ENCODE peak calls at places on chromosomes 4 and X, in nine cellular contexts. One of them, this sample, is unnamed.

GRCh38 chr4:86855572-86855971 is 6.4 kb upstream of the SLC10A6 start:
- DNase-seq in T-helper 9 cell: no peak
- DNase-seq in KBM-7: no peak
- DNase-seq in GM12891: no peak
- DNase-seq in H4: no peak
- DNase-seq in bronchial epithelial cell: peak; percentile 89
- DNase-seq in AG20443: peak; percentile 66
- DNase-seq in stimulated activated CD4-positive, alpha-beta T cell treated with anti-CD3 and anti-CD28 coated beads, Interleukin-4, amount 100 ng/mL, for 48 hours: no peak
- DNase-seq in activated effector memory CD4-positive, alpha-beta T cell treated with anti-CD3 and anti-CD28 coated beads, Interleukin-2, amount 50 U/mL, for 16 hours: no peak
- DNase-seq in this sample: no peak

GRCh38 chr4:94338681-94339351 is 3.8 kb downstream of the HPGDS start:
- DNase-seq in T-helper 9 cell: no peak
- DNase-seq in activated effector memory CD4-positive, alpha-beta T cell treated with anti-CD3 and anti-CD28 coated beads, Interleukin-2, amount 50 U/mL, for 16 hours: no peak
- DNase-seq in GM12891: no peak
- DNase-seq in bronchial epithelial cell: no peak
- DNase-seq in KBM-7: no peak
- DNase-seq in stimulated activated CD4-positive, alpha-beta T cell treated with anti-CD3 and anti-CD28 coated beads, Interleukin-4, amount 100 ng/mL, for 48 hours: no peak
- DNase-seq in AG20443: no peak
- DNase-seq in H4: no peak
- DNase-seq in this sample: no peak

GRCh38 chr4:182492456-182492855 is 249.3 kb downstream of the TENM3 start:
- DNase-seq in activated effector memory CD4-positive, alpha-beta T cell treated with anti-CD3 and anti-CD28 coated beads, Interleukin-2, amount 50 U/mL, for 16 hours: no peak
- DNase-seq in stimulated activated CD4-positive, alpha-beta T cell treated with anti-CD3 and anti-CD28 coated beads, Interleukin-4, amount 100 ng/mL, for 48 hours: no peak
- DNase-seq in bronchial epithelial cell: no peak
- DNase-seq in AG20443: peak; percentile 31
- DNase-seq in H4: peak; percentile 31
- DNase-seq in KBM-7: no peak
- DNase-seq in T-helper 9 cell: no peak
- DNase-seq in GM12891: no peak
- DNase-seq in this sample: no peak

GRCh38 chr4:25658357-25658771 is 2.7 kb downstream of the SLC34A2 start:
- DNase-seq in KBM-7: no peak
- DNase-seq in GM12891: no peak
- DNase-seq in stimulated activated CD4-positive, alpha-beta T cell treated with anti-CD3 and anti-CD28 coated beads, Interleukin-4, amount 100 ng/mL, for 48 hours: no peak
- DNase-seq in H4: no peak
- DNase-seq in AG20443: no peak
- DNase-seq in T-helper 9 cell: no peak
- DNase-seq in activated effector memory CD4-positive, alpha-beta T cell treated with anti-CD3 and anti-CD28 coated beads, Interleukin-2, amount 50 U/mL, for 16 hours: no peak
- DNase-seq in bronchial epithelial cell: no peak
- DNase-seq in this sample: peak; percentile 22

GRCh38 chr4:174749091-174749490 is 80.0 kb downstream of the GLRA3 start:
- DNase-seq in T-helper 9 cell: no peak
- DNase-seq in GM12891: no peak
- DNase-seq in stimulated activated CD4-positive, alpha-beta T cell treated with anti-CD3 and anti-CD28 coated beads, Interleukin-4, amount 100 ng/mL, for 48 hours: no peak
- DNase-seq in KBM-7: no peak
- DNase-seq in bronchial epithelial cell: no peak
- DNase-seq in H4: peak; percentile 89
- DNase-seq in AG20443: no peak
- DNase-seq in activated effector memory CD4-positive, alpha-beta T cell treated with anti-CD3 and anti-CD28 coated beads, Interleukin-2, amount 50 U/mL, for 16 hours: no peak
- DNase-seq in this sample: no peak

GRCh38 chr4:149008415-149009025 is 566.3 kb upstream of the NR3C2 start:
- DNase-seq in bronchial epithelial cell: no peak
- DNase-seq in activated effector memory CD4-positive, alpha-beta T cell treated with anti-CD3 and anti-CD28 coated beads, Interleukin-2, amount 50 U/mL, for 16 hours: no peak
- DNase-seq in H4: no peak
- DNase-seq in AG20443: no peak
- DNase-seq in GM12891: no peak
- DNase-seq in KBM-7: no peak
- DNase-seq in stimulated activated CD4-positive, alpha-beta T cell treated with anti-CD3 and anti-CD28 coated beads, Interleukin-4, amount 100 ng/mL, for 48 hours: no peak
- DNase-seq in T-helper 9 cell: no peak
- DNase-seq in this sample: no peak

GRCh38 chr4:87227704-87228560 is 7.5 kb upstream of the KLHL8 start:
- DNase-seq in GM12891: no peak
- DNase-seq in activated effector memory CD4-positive, alpha-beta T cell treated with anti-CD3 and anti-CD28 coated beads, Interleukin-2, amount 50 U/mL, for 16 hours: no peak
- DNase-seq in KBM-7: no peak
- DNase-seq in stimulated activated CD4-positive, alpha-beta T cell treated with anti-CD3 and anti-CD28 coated beads, Interleukin-4, amount 100 ng/mL, for 48 hours: no peak
- DNase-seq in T-helper 9 cell: no peak
- DNase-seq in H4: no peak
- DNase-seq in bronchial epithelial cell: peak; percentile 5
- DNase-seq in AG20443: no peak
- DNase-seq in this sample: no peak

GRCh38 chr4:17736484-17736883 is 44.9 kb downstream of the FAM184B start:
- DNase-seq in stimulated activated CD4-positive, alpha-beta T cell treated with anti-CD3 and anti-CD28 coated beads, Interleukin-4, amount 100 ng/mL, for 48 hours: no peak
- DNase-seq in KBM-7: no peak
- DNase-seq in GM12891: no peak
- DNase-seq in T-helper 9 cell: no peak
- DNase-seq in H4: no peak
- DNase-seq in AG20443: no peak
- DNase-seq in activated effector memory CD4-positive, alpha-beta T cell treated with anti-CD3 and anti-CD28 coated beads, Interleukin-2, amount 50 U/mL, for 16 hours: no peak
- DNase-seq in bronchial epithelial cell: no peak
- DNase-seq in this sample: no peak

GRCh38 chr4:121957266-121957665 is 5.4 kb upstream of the TRPC3 start:
- DNase-seq in stimulated activated CD4-positive, alpha-beta T cell treated with anti-CD3 and anti-CD28 coated beads, Interleukin-4, amount 100 ng/mL, for 48 hours: no peak
- DNase-seq in GM12891: no peak
- DNase-seq in AG20443: no peak
- DNase-seq in bronchial epithelial cell: no peak
- DNase-seq in T-helper 9 cell: no peak
- DNase-seq in KBM-7: no peak
- DNase-seq in activated effector memory CD4-positive, alpha-beta T cell treated with anti-CD3 and anti-CD28 coated beads, Interleukin-2, amount 50 U/mL, for 16 hours: no peak
- DNase-seq in H4: no peak
- DNase-seq in this sample: no peak

GRCh38 chrX:151346931-151347543 is 50.0 kb upstream of the VMA21 start:
- DNase-seq in activated effector memory CD4-positive, alpha-beta T cell treated with anti-CD3 and anti-CD28 coated beads, Interleukin-2, amount 50 U/mL, for 16 hours: no peak
- DNase-seq in bronchial epithelial cell: no peak
- DNase-seq in stimulated activated CD4-positive, alpha-beta T cell treated with anti-CD3 and anti-CD28 coated beads, Interleukin-4, amount 100 ng/mL, for 48 hours: no peak
- DNase-seq in AG20443: no peak
- DNase-seq in H4: no peak
- DNase-seq in T-helper 9 cell: no peak
- DNase-seq in KBM-7: no peak
- DNase-seq in GM12891: no peak
- DNase-seq in this sample: no peak

GRCh38 chrX:13131511-13132137 is 87.2 kb upstream of the FAM9C start:
- DNase-seq in AG20443: peak; percentile 14
- DNase-seq in bronchial epithelial cell: no peak
- DNase-seq in H4: peak; percentile 88
- DNase-seq in activated effector memory CD4-positive, alpha-beta T cell treated with anti-CD3 and anti-CD28 coated beads, Interleukin-2, amount 50 U/mL, for 16 hours: no peak
- DNase-seq in stimulated activated CD4-positive, alpha-beta T cell treated with anti-CD3 and anti-CD28 coated beads, Interleukin-4, amount 100 ng/mL, for 48 hours: no peak
- DNase-seq in GM12891: no peak
- DNase-seq in KBM-7: peak; percentile 84
- DNase-seq in T-helper 9 cell: no peak
- DNase-seq in this sample: no peak

GRCh38 chr4:1873291-1873690 is 2.1 kb downstream of the NSD2 start:
- DNase-seq in KBM-7: no peak
- DNase-seq in bronchial epithelial cell: no peak
- DNase-seq in stimulated activated CD4-positive, alpha-beta T cell treated with anti-CD3 and anti-CD28 coated beads, Interleukin-4, amount 100 ng/mL, for 48 hours: no peak
- DNase-seq in H4: no peak
- DNase-seq in AG20443: no peak
- DNase-seq in GM12891: no peak
- DNase-seq in activated effector memory CD4-positive, alpha-beta T cell treated with anti-CD3 and anti-CD28 coated beads, Interleukin-2, amount 50 U/mL, for 16 hours: no peak
- DNase-seq in T-helper 9 cell: no peak
- DNase-seq in this sample: no peak